ENCODE peak calls at places on chromosomes 2 and 18, in eight cellular contexts. One of them, this sample, is unnamed.

GRCh38 chr2:180289627-180290026 is 282.5 kb upstream of the CWC22 start:
- DNase-seq in renal cortical epithelial cell: no peak
- DNase-seq in EL: no peak
- DNase-seq in nucleus accumbens: no peak
- DNase-seq in activated CD4-positive, alpha-beta T cell treated with anti-CD3 and anti-CD28 coated beads, Interleukin-2, amount 50 U/mL, for 4 hours: no peak
- DNase-seq in NCI-H187: no peak
- DNase-seq in uterus: no peak
- DNase-seq in epithelial cell of esophagus: no peak
- DNase-seq in this sample: no peak

GRCh38 chr2:130377491-130377890 is 21.6 kb downstream of the PTPN18 start:
- DNase-seq in NCI-H187: no peak
- DNase-seq in epithelial cell of esophagus: no peak
- DNase-seq in activated CD4-positive, alpha-beta T cell treated with anti-CD3 and anti-CD28 coated beads, Interleukin-2, amount 50 U/mL, for 4 hours: no peak
- DNase-seq in renal cortical epithelial cell: no peak
- DNase-seq in nucleus accumbens: no peak
- DNase-seq in uterus: no peak
- DNase-seq in EL: no peak
- DNase-seq in this sample: no peak

GRCh38 chr2:10773841-10774341 is 38.7 kb downstream of the PDIA6 start:
- DNase-seq in activated CD4-positive, alpha-beta T cell treated with anti-CD3 and anti-CD28 coated beads, Interleukin-2, amount 50 U/mL, for 4 hours: no peak
- DNase-seq in epithelial cell of esophagus: peak
- DNase-seq in renal cortical epithelial cell: no peak
- DNase-seq in EL: no peak
- DNase-seq in nucleus accumbens: no peak
- DNase-seq in uterus: no peak
- DNase-seq in NCI-H187: no peak
- DNase-seq in this sample: no peak

GRCh38 chr2:112031473-112031872 is 23.6 kb upstream of the TMEM87B start:
- DNase-seq in nucleus accumbens: no peak
- DNase-seq in activated CD4-positive, alpha-beta T cell treated with anti-CD3 and anti-CD28 coated beads, Interleukin-2, amount 50 U/mL, for 4 hours: no peak
- DNase-seq in uterus: peak
- DNase-seq in EL: no peak
- DNase-seq in NCI-H187: no peak
- DNase-seq in renal cortical epithelial cell: no peak
- DNase-seq in epithelial cell of esophagus: peak
- DNase-seq in this sample: no peak

GRCh38 chr2:103276869-103277268 is 515.0 kb downstream of the TMEM182 start:
- DNase-seq in epithelial cell of esophagus: no peak
- DNase-seq in NCI-H187: no peak
- DNase-seq in nucleus accumbens: no peak
- DNase-seq in renal cortical epithelial cell: no peak
- DNase-seq in EL: no peak
- DNase-seq in uterus: no peak
- DNase-seq in activated CD4-positive, alpha-beta T cell treated with anti-CD3 and anti-CD28 coated beads, Interleukin-2, amount 50 U/mL, for 4 hours: no peak
- DNase-seq in this sample: no peak

GRCh38 chr2:236001854-236002253 is 166.3 kb downstream of the GBX2 start:
- DNase-seq in EL: no peak
- DNase-seq in renal cortical epithelial cell: no peak
- DNase-seq in activated CD4-positive, alpha-beta T cell treated with anti-CD3 and anti-CD28 coated beads, Interleukin-2, amount 50 U/mL, for 4 hours: no peak
- DNase-seq in epithelial cell of esophagus: no peak
- DNase-seq in uterus: no peak
- DNase-seq in NCI-H187: no peak
- DNase-seq in nucleus accumbens: no peak
- DNase-seq in this sample: no peak

GRCh38 chr2:96953611-96954489 is 32.5 kb downstream of the FAM178B start:
- DNase-seq in EL: no peak
- DNase-seq in uterus: peak
- DNase-seq in renal cortical epithelial cell: no peak
- DNase-seq in NCI-H187: no peak
- DNase-seq in activated CD4-positive, alpha-beta T cell treated with anti-CD3 and anti-CD28 coated beads, Interleukin-2, amount 50 U/mL, for 4 hours: no peak
- DNase-seq in nucleus accumbens: no peak
- DNase-seq in epithelial cell of esophagus: no peak
- DNase-seq in this sample: no peak

GRCh38 chr2:160666677-160667061 is 173.1 kb upstream of the RBMS1 start:
- DNase-seq in activated CD4-positive, alpha-beta T cell treated with anti-CD3 and anti-CD28 coated beads, Interleukin-2, amount 50 U/mL, for 4 hours: no peak
- DNase-seq in EL: no peak
- DNase-seq in uterus: no peak
- DNase-seq in epithelial cell of esophagus: no peak
- DNase-seq in renal cortical epithelial cell: no peak
- DNase-seq in NCI-H187: no peak
- DNase-seq in nucleus accumbens: no peak
- DNase-seq in this sample: no peak

GRCh38 chr2:122032264-122032645 is 276.8 kb downstream of the TSN start:
- DNase-seq in uterus: no peak
- DNase-seq in activated CD4-positive, alpha-beta T cell treated with anti-CD3 and anti-CD28 coated beads, Interleukin-2, amount 50 U/mL, for 4 hours: no peak
- DNase-seq in EL: no peak
- DNase-seq in epithelial cell of esophagus: no peak
- DNase-seq in NCI-H187: no peak
- DNase-seq in nucleus accumbens: no peak
- DNase-seq in renal cortical epithelial cell: no peak
- DNase-seq in this sample: no peak

GRCh38 chr2:19989681-19990415 is at the start of gene WDR35:
- DNase-seq in uterus: peak
- DNase-seq in EL: peak
- DNase-seq in nucleus accumbens: peak
- DNase-seq in renal cortical epithelial cell: peak
- DNase-seq in epithelial cell of esophagus: peak
- DNase-seq in NCI-H187: peak
- DNase-seq in activated CD4-positive, alpha-beta T cell treated with anti-CD3 and anti-CD28 coated beads, Interleukin-2, amount 50 U/mL, for 4 hours: peak
- DNase-seq in this sample: peak

GRCh38 chr18:35041752-35042379 is 653 bp downstream of the MAPRE2 start:
- DNase-seq in uterus: no peak
- DNase-seq in nucleus accumbens: peak
- DNase-seq in activated CD4-positive, alpha-beta T cell treated with anti-CD3 and anti-CD28 coated beads, Interleukin-2, amount 50 U/mL, for 4 hours: no peak
- DNase-seq in epithelial cell of esophagus: peak
- DNase-seq in renal cortical epithelial cell: no peak
- DNase-seq in NCI-H187: no peak
- DNase-seq in EL: peak
- DNase-seq in this sample: peak

GRCh38 chr18:13240060-13240725 is 21.6 kb downstream of the LDLRAD4 start:
- DNase-seq in activated CD4-positive, alpha-beta T cell treated with anti-CD3 and anti-CD28 coated beads, Interleukin-2, amount 50 U/mL, for 4 hours: no peak
- DNase-seq in uterus: no peak
- DNase-seq in renal cortical epithelial cell: no peak
- DNase-seq in epithelial cell of esophagus: no peak
- DNase-seq in EL: no peak
- DNase-seq in nucleus accumbens: no peak
- DNase-seq in NCI-H187: no peak
- DNase-seq in this sample: no peak

GRCh38 chr18:6741290-6741689 is 11.8 kb downstream of the ARHGAP28 start:
- DNase-seq in uterus: peak
- DNase-seq in epithelial cell of esophagus: peak
- DNase-seq in EL: peak
- DNase-seq in activated CD4-positive, alpha-beta T cell treated with anti-CD3 and anti-CD28 coated beads, Interleukin-2, amount 50 U/mL, for 4 hours: no peak
- DNase-seq in nucleus accumbens: no peak
- DNase-seq in NCI-H187: no peak
- DNase-seq in renal cortical epithelial cell: peak
- DNase-seq in this sample: no peak

GRCh38 chr2:147173186-147173575 is 671.6 kb upstream of the ACVR2A start:
- DNase-seq in uterus: no peak
- DNase-seq in EL: peak
- DNase-seq in NCI-H187: no peak
- DNase-seq in activated CD4-positive, alpha-beta T cell treated with anti-CD3 and anti-CD28 coated beads, Interleukin-2, amount 50 U/mL, for 4 hours: no peak
- DNase-seq in epithelial cell of esophagus: peak
- DNase-seq in nucleus accumbens: no peak
- DNase-seq in renal cortical epithelial cell: peak
- DNase-seq in this sample: no peak

GRCh38 chr2:24831216-24831615 is 38.0 kb downstream of the CENPO start:
- DNase-seq in nucleus accumbens: no peak
- DNase-seq in EL: no peak
- DNase-seq in NCI-H187: no peak
- DNase-seq in activated CD4-positive, alpha-beta T cell treated with anti-CD3 and anti-CD28 coated beads, Interleukin-2, amount 50 U/mL, for 4 hours: no peak
- DNase-seq in uterus: no peak
- DNase-seq in epithelial cell of esophagus: no peak
- DNase-seq in renal cortical epithelial cell: no peak
- DNase-seq in this sample: no peak

GRCh38 chr2:197174539-197175094 is 136.0 kb downstream of the ANKRD44 start:
- DNase-seq in EL: peak
- DNase-seq in uterus: no peak
- DNase-seq in epithelial cell of esophagus: peak
- DNase-seq in activated CD4-positive, alpha-beta T cell treated with anti-CD3 and anti-CD28 coated beads, Interleukin-2, amount 50 U/mL, for 4 hours: no peak
- DNase-seq in nucleus accumbens: no peak
- DNase-seq in renal cortical epithelial cell: peak
- DNase-seq in NCI-H187: no peak
- DNase-seq in this sample: no peak

GRCh38 chr2:28610583-28611201 is 114.8 kb downstream of the PLB1 start:
- DNase-seq in uterus: peak
- DNase-seq in NCI-H187: no peak
- DNase-seq in activated CD4-positive, alpha-beta T cell treated with anti-CD3 and anti-CD28 coated beads, Interleukin-2, amount 50 U/mL, for 4 hours: peak
- DNase-seq in nucleus accumbens: no peak
- DNase-seq in EL: peak
- DNase-seq in epithelial cell of esophagus: peak
- DNase-seq in renal cortical epithelial cell: peak
- DNase-seq in this sample: peak

GRCh38 chr2:203070615-203071547 is 56.2 kb downstream of the NBEAL1 start:
- DNase-seq in NCI-H187: no peak
- DNase-seq in uterus: no peak
- DNase-seq in EL: no peak
- DNase-seq in epithelial cell of esophagus: no peak
- DNase-seq in renal cortical epithelial cell: no peak
- DNase-seq in activated CD4-positive, alpha-beta T cell treated with anti-CD3 and anti-CD28 coated beads, Interleukin-2, amount 50 U/mL, for 4 hours: no peak
- DNase-seq in nucleus accumbens: no peak
- DNase-seq in this sample: no peak

GRCh38 chr18:56563568-56563967 is 74.8 kb downstream of the TXNL1 start:
- DNase-seq in epithelial cell of esophagus: no peak
- DNase-seq in activated CD4-positive, alpha-beta T cell treated with anti-CD3 and anti-CD28 coated beads, Interleukin-2, amount 50 U/mL, for 4 hours: no peak
- DNase-seq in nucleus accumbens: no peak
- DNase-seq in uterus: no peak
- DNase-seq in EL: no peak
- DNase-seq in NCI-H187: no peak
- DNase-seq in renal cortical epithelial cell: no peak
- DNase-seq in this sample: no peak

GRCh38 chr18:6111726-6112125 is 216.4 kb upstream of the TMEM200C start:
- DNase-seq in activated CD4-positive, alpha-beta T cell treated with anti-CD3 and anti-CD28 coated beads, Interleukin-2, amount 50 U/mL, for 4 hours: no peak
- DNase-seq in EL: no peak
- DNase-seq in NCI-H187: no peak
- DNase-seq in nucleus accumbens: no peak
- DNase-seq in renal cortical epithelial cell: no peak
- DNase-seq in epithelial cell of esophagus: no peak
- DNase-seq in uterus: no peak
- DNase-seq in this sample: no peak

GRCh38 chr2:137770161-137770560 is 194.1 kb upstream of the HNMT start:
- DNase-seq in NCI-H187: no peak
- DNase-seq in epithelial cell of esophagus: no peak
- DNase-seq in EL: no peak
- DNase-seq in nucleus accumbens: no peak
- DNase-seq in renal cortical epithelial cell: no peak
- DNase-seq in activated CD4-positive, alpha-beta T cell treated with anti-CD3 and anti-CD28 coated beads, Interleukin-2, amount 50 U/mL, for 4 hours: no peak
- DNase-seq in uterus: no peak
- DNase-seq in this sample: no peak

GRCh38 chr2:241863021-241863954 is 4.6 kb upstream of the PDCD1 start:
- DNase-seq in activated CD4-positive, alpha-beta T cell treated with anti-CD3 and anti-CD28 coated beads, Interleukin-2, amount 50 U/mL, for 4 hours: peak
- DNase-seq in NCI-H187: no peak
- DNase-seq in uterus: peak
- DNase-seq in epithelial cell of esophagus: no peak
- DNase-seq in renal cortical epithelial cell: no peak
- DNase-seq in nucleus accumbens: no peak
- DNase-seq in EL: peak
- DNase-seq in this sample: no peak

GRCh38 chr2:85577386-85578242 is at the start of gene VAMP8:
- DNase-seq in activated CD4-positive, alpha-beta T cell treated with anti-CD3 and anti-CD28 coated beads, Interleukin-2, amount 50 U/mL, for 4 hours: peak
- DNase-seq in EL: no peak
- DNase-seq in nucleus accumbens: no peak
- DNase-seq in NCI-H187: no peak
- DNase-seq in epithelial cell of esophagus: peak
- DNase-seq in uterus: no peak
- DNase-seq in renal cortical epithelial cell: peak
- DNase-seq in this sample: no peak

GRCh38 chr2:193584522-193584938 is 1389.8 kb upstream of the TMEFF2 start:
- DNase-seq in epithelial cell of esophagus: peak
- DNase-seq in renal cortical epithelial cell: peak
- DNase-seq in EL: no peak
- DNase-seq in NCI-H187: no peak
- DNase-seq in nucleus accumbens: no peak
- DNase-seq in uterus: no peak
- DNase-seq in activated CD4-positive, alpha-beta T cell treated with anti-CD3 and anti-CD28 coated beads, Interleukin-2, amount 50 U/mL, for 4 hours: no peak
- DNase-seq in this sample: no peak

GRCh38 chr2:108449410-108450200 is 599 bp downstream of the GCC2 start:
- DNase-seq in EL: peak
- DNase-seq in nucleus accumbens: no peak
- DNase-seq in epithelial cell of esophagus: peak
- DNase-seq in renal cortical epithelial cell: peak
- DNase-seq in uterus: no peak
- DNase-seq in NCI-H187: no peak
- DNase-seq in activated CD4-positive, alpha-beta T cell treated with anti-CD3 and anti-CD28 coated beads, Interleukin-2, amount 50 U/mL, for 4 hours: peak
- DNase-seq in this sample: no peak